ENCODE peak calls at places on chromosomes 7 and 10, in eight cellular contexts. One of them, this sample, is unnamed.

GRCh38 chr7:147023390-147023914 is 906.9 kb downstream of the CNTNAP2 start:
- DNase-seq in stimulated activated CD4-positive, alpha-beta T cell treated with anti-CD3 and anti-CD28 coated beads, Interleukin-4, amount 100 ng/mL, for 24 hours: no peak
- DNase-seq in OCI-LY7: no peak
- DNase-seq in fibroblast of the conjunctiva: no peak
- DNase-seq in germinal center: no peak
- DNase-seq in keratinocyte: no peak
- DNase-seq in PC-3: no peak
- DNase-seq in foreskin fibroblast: no peak
- DNase-seq in this sample: no peak

GRCh38 chr10:78263521-78263988 is 229.9 kb downstream of the RPS24 start:
- DNase-seq in germinal center: no peak
- DNase-seq in foreskin fibroblast: peak
- DNase-seq in fibroblast of the conjunctiva: peak
- DNase-seq in keratinocyte: peak
- DNase-seq in stimulated activated CD4-positive, alpha-beta T cell treated with anti-CD3 and anti-CD28 coated beads, Interleukin-4, amount 100 ng/mL, for 24 hours: no peak
- DNase-seq in PC-3: peak
- DNase-seq in OCI-LY7: no peak
- DNase-seq in this sample: no peak

GRCh38 chr7:107659666-107660065 is 962 bp upstream of the SLC26A4 start:
- DNase-seq in PC-3: peak
- DNase-seq in keratinocyte: no peak
- DNase-seq in germinal center: peak
- DNase-seq in fibroblast of the conjunctiva: peak
- DNase-seq in foreskin fibroblast: peak
- DNase-seq in OCI-LY7: no peak
- DNase-seq in stimulated activated CD4-positive, alpha-beta T cell treated with anti-CD3 and anti-CD28 coated beads, Interleukin-4, amount 100 ng/mL, for 24 hours: peak
- DNase-seq in this sample: peak

GRCh38 chr10:75870039-75870645 is 438.7 kb downstream of the LRMDA start:
- DNase-seq in germinal center: no peak
- DNase-seq in PC-3: no peak
- DNase-seq in keratinocyte: no peak
- DNase-seq in fibroblast of the conjunctiva: no peak
- DNase-seq in foreskin fibroblast: no peak
- DNase-seq in OCI-LY7: no peak
- DNase-seq in stimulated activated CD4-positive, alpha-beta T cell treated with anti-CD3 and anti-CD28 coated beads, Interleukin-4, amount 100 ng/mL, for 24 hours: no peak
- DNase-seq in this sample: no peak

GRCh38 chr7:27560706-27561235 is 101.9 kb downstream of the HIBADH start:
- DNase-seq in fibroblast of the conjunctiva: peak
- DNase-seq in OCI-LY7: no peak
- DNase-seq in stimulated activated CD4-positive, alpha-beta T cell treated with anti-CD3 and anti-CD28 coated beads, Interleukin-4, amount 100 ng/mL, for 24 hours: no peak
- DNase-seq in germinal center: no peak
- DNase-seq in PC-3: peak
- DNase-seq in foreskin fibroblast: peak
- DNase-seq in keratinocyte: no peak
- DNase-seq in this sample: no peak

GRCh38 chr10:110912374-110912773 is 6.6 kb downstream of the BBIP1 start:
- DNase-seq in fibroblast of the conjunctiva: peak
- DNase-seq in foreskin fibroblast: peak
- DNase-seq in PC-3: peak
- DNase-seq in OCI-LY7: no peak
- DNase-seq in keratinocyte: no peak
- DNase-seq in stimulated activated CD4-positive, alpha-beta T cell treated with anti-CD3 and anti-CD28 coated beads, Interleukin-4, amount 100 ng/mL, for 24 hours: no peak
- DNase-seq in germinal center: no peak
- DNase-seq in this sample: no peak

GRCh38 chr7:33485746-33486491 is 356.6 kb downstream of the BBS9 start:
- DNase-seq in stimulated activated CD4-positive, alpha-beta T cell treated with anti-CD3 and anti-CD28 coated beads, Interleukin-4, amount 100 ng/mL, for 24 hours: no peak
- DNase-seq in foreskin fibroblast: peak
- DNase-seq in PC-3: no peak
- DNase-seq in keratinocyte: no peak
- DNase-seq in fibroblast of the conjunctiva: no peak
- DNase-seq in germinal center: no peak
- DNase-seq in OCI-LY7: no peak
- DNase-seq in this sample: no peak

GRCh38 chr10:17685227-17685840 is 41.4 kb downstream of the STAM start:
- DNase-seq in fibroblast of the conjunctiva: no peak
- DNase-seq in germinal center: no peak
- DNase-seq in keratinocyte: no peak
- DNase-seq in stimulated activated CD4-positive, alpha-beta T cell treated with anti-CD3 and anti-CD28 coated beads, Interleukin-4, amount 100 ng/mL, for 24 hours: peak
- DNase-seq in OCI-LY7: no peak
- DNase-seq in foreskin fibroblast: no peak
- DNase-seq in PC-3: no peak
- DNase-seq in this sample: peak

GRCh38 chr10:96130326-96130758 is 245 bp downstream of the ZNF518A start:
- DNase-seq in keratinocyte: no peak
- DNase-seq in PC-3: peak
- DNase-seq in stimulated activated CD4-positive, alpha-beta T cell treated with anti-CD3 and anti-CD28 coated beads, Interleukin-4, amount 100 ng/mL, for 24 hours: peak
- DNase-seq in foreskin fibroblast: peak
- DNase-seq in germinal center: peak
- DNase-seq in fibroblast of the conjunctiva: peak
- DNase-seq in OCI-LY7: peak
- DNase-seq in this sample: peak

GRCh38 chr7:8037151-8037550 is 68.6 kb downstream of the GLCCI1 start:
- DNase-seq in PC-3: peak
- DNase-seq in OCI-LY7: no peak
- DNase-seq in germinal center: no peak
- DNase-seq in fibroblast of the conjunctiva: no peak
- DNase-seq in foreskin fibroblast: no peak
- DNase-seq in keratinocyte: no peak
- DNase-seq in stimulated activated CD4-positive, alpha-beta T cell treated with anti-CD3 and anti-CD28 coated beads, Interleukin-4, amount 100 ng/mL, for 24 hours: no peak
- DNase-seq in this sample: no peak

GRCh38 chr10:95628786-95629185 is 27.7 kb downstream of the ALDH18A1 start:
- DNase-seq in fibroblast of the conjunctiva: no peak
- DNase-seq in germinal center: no peak
- DNase-seq in OCI-LY7: no peak
- DNase-seq in PC-3: no peak
- DNase-seq in stimulated activated CD4-positive, alpha-beta T cell treated with anti-CD3 and anti-CD28 coated beads, Interleukin-4, amount 100 ng/mL, for 24 hours: no peak
- DNase-seq in foreskin fibroblast: peak
- DNase-seq in keratinocyte: no peak
- DNase-seq in this sample: no peak

GRCh38 chr7:54544356-54545240 is 2.4 kb downstream of the VSTM2A start:
- DNase-seq in OCI-LY7: no peak
- DNase-seq in foreskin fibroblast: no peak
- DNase-seq in fibroblast of the conjunctiva: no peak
- DNase-seq in stimulated activated CD4-positive, alpha-beta T cell treated with anti-CD3 and anti-CD28 coated beads, Interleukin-4, amount 100 ng/mL, for 24 hours: no peak
- DNase-seq in PC-3: no peak
- DNase-seq in germinal center: no peak
- DNase-seq in keratinocyte: no peak
- DNase-seq in this sample: no peak

GRCh38 chr7:131164025-131164899 is 163.4 kb upstream of the MKLN1 start:
- DNase-seq in keratinocyte: no peak
- DNase-seq in germinal center: no peak
- DNase-seq in PC-3: peak
- DNase-seq in fibroblast of the conjunctiva: peak
- DNase-seq in foreskin fibroblast: peak
- DNase-seq in OCI-LY7: no peak
- DNase-seq in stimulated activated CD4-positive, alpha-beta T cell treated with anti-CD3 and anti-CD28 coated beads, Interleukin-4, amount 100 ng/mL, for 24 hours: no peak
- DNase-seq in this sample: no peak

This sample was measured in activated CD4-positive, alpha-beta T cell treated with anti-CD3 and anti-CD28 coated beads for 36 hours.